ENCODE peak calls at places on chromosomes 5 and 9, in seven cellular contexts. N is stimulated activated CD4-positive, alpha-beta T cell treated with anti-CD3 and anti-CD28 coated beads, Interleukin-12 subunit alpha, Interleukin-12 subunit beta, amount 100 ng/mL, for 4 hours; Y is left kidney; U is OCI-LY7; A is KBM-7; T is GM03348; R is esophagus squamous epithelium. C is an unnamed sample.

GRCh38 chr5:119926301-119926700 is 296.9 kb downstream of the FAM170A start:
- DNase-seq in N (no peak), Y (no peak), U (no peak), A (no peak), T (no peak), R (no peak), C (no peak)

GRCh38 chr9:69155341-69156030 is 18.6 kb upstream of the TJP2 start:
- DNase-seq in N (no peak), Y (no peak), U (no peak), A (no peak), T (no peak), R (no peak), C (no peak)

GRCh38 chr5:65926893-65927292 is 518 bp downstream of the ERBIN start:
- DNase-seq in N (no peak), Y (peak), U (peak), A (peak), T (peak), R (no peak), C (no peak)

GRCh38 chr5:54249210-54250028 is 61.0 kb downstream of the ARL15 start:
- DNase-seq in N (no peak), Y (peak), U (peak), A (peak), T (peak), R (no peak), C (no peak)

GRCh38 chr5:14039063-14039462 is 94.6 kb upstream of the DNAH5 start:
- DNase-seq in N (no peak), Y (no peak), U (no peak), A (peak), T (no peak), R (no peak), C (no peak)

GRCh38 chr5:94422819-94423218 is 195.6 kb downstream of the KIAA0825 start:
- DNase-seq in N (no peak), Y (no peak), U (no peak), A (peak), T (peak), R (no peak), C (no peak)

GRCh38 chr5:139811076-139811607 is 15.5 kb downstream of the PSD2 start:
- DNase-seq in N (no peak), Y (no peak), U (no peak), A (no peak), T (no peak), R (no peak), C (no peak)

GRCh38 chr9:137095664-137096517 is 9.1 kb downstream of the MAN1B1 start:
- DNase-seq in N (peak), Y (no peak), U (peak), A (no peak), T (no peak), R (no peak), C (no peak)

GRCh38 chr9:38362912-38363588 is 29.5 kb upstream of the ALDH1B1 start:
- DNase-seq in N (no peak), Y (peak), U (peak), A (peak), T (peak), R (peak), C (no peak)

GRCh38 chr5:121841900-121842299 is 9.8 kb upstream of the FTMT start:
- DNase-seq in N (no peak), Y (no peak), U (no peak), A (no peak), T (no peak), R (no peak), C (no peak)

GRCh38 chr9:136951541-136952353 is at the start of gene LCN12:
- DNase-seq in N (no peak), Y (peak), U (no peak), A (no peak), T (no peak), R (no peak), C (no peak)

GRCh38 chr5:34043099-34043876 is at the start of gene C1QTNF3:
- DNase-seq in N (no peak), Y (peak), U (no peak), A (no peak), T (no peak), R (no peak), C (no peak)

GRCh38 chr9:116873937-116874900 is 187.1 kb downstream of the TRIM32 start:
- DNase-seq in N (no peak), Y (no peak), U (no peak), A (no peak), T (no peak), R (no peak), C (no peak)

GRCh38 chr5:135843571-135844337 is 9.3 kb downstream of the SLC25A48 start:
- DNase-seq in N (no peak), Y (no peak), U (no peak), A (no peak), T (no peak), R (no peak), C (no peak)

GRCh38 chr5:122089614-122090013 is 11.6 kb upstream of the LOX start:
- DNase-seq in N (no peak), Y (no peak), U (no peak), A (no peak), T (peak), R (no peak), C (no peak)

GRCh38 chr5:173941758-173942401 is 47.1 kb upstream of the C5orf47 start:
- DNase-seq in N (no peak), Y (peak), U (no peak), A (no peak), T (no peak), R (no peak), C (no peak)

GRCh38 chr5:135578685-135579341 is at the start of gene CXCL14:
- DNase-seq in N (no peak), Y (peak), U (no peak), A (peak), T (peak), R (no peak), C (no peak)

GRCh38 chr5:108430931-108431608 is 49.2 kb upstream of the FBXL17 start:
- DNase-seq in N (no peak), Y (no peak), U (no peak), A (no peak), T (no peak), R (no peak), C (no peak)

GRCh38 chr5:137995077-137995746 is 37.7 kb downstream of the FAM13B start:
- DNase-seq in N (no peak), Y (peak), U (no peak), A (peak), T (peak), R (no peak), C (no peak)

GRCh38 chr5:30194595-30194994 is 998.9 kb upstream of the CDH6 start:
- DNase-seq in N (no peak), Y (no peak), U (no peak), A (no peak), T (no peak), R (no peak), C (no peak)

GRCh38 chr5:173453167-173453566 is 125.0 kb upstream of the STC2 start:
- DNase-seq in N (no peak), Y (no peak), U (no peak), A (no peak), T (no peak), R (no peak), C (no peak)

GRCh38 chr9:12723409-12724028 is 30.3 kb downstream of the TYRP1 start:
- DNase-seq in N (no peak), Y (peak), U (no peak), A (no peak), T (peak), R (no peak), C (no peak)

C was measured in cerebellar nuclear complex.